ENCODE peak calls at places on chromosome 15, in six cellular contexts. One of them, this sample, is unnamed.

GRCh38 chr15:48084759-48085420 is 35.9 kb upstream of the SLC24A5 start:
- DNase-seq in keratinocyte: no peak
- DNase-seq in hepatocyte: peak; percentile 60
- DNase-seq in fibroblast of lung: peak; percentile 49
- DNase-seq in PC-3: peak; percentile 37
- DNase-seq in mammary epithelial cell: peak; percentile 6
- DNase-seq in this sample: peak; percentile 68

GRCh38 chr15:74995182-74995778 is at the start of gene SCAMP5:
- DNase-seq in keratinocyte: peak; percentile 68
- DNase-seq in hepatocyte: peak; percentile 98
- DNase-seq in fibroblast of lung: peak; percentile 87
- DNase-seq in PC-3: peak; percentile 91
- DNase-seq in mammary epithelial cell: peak; percentile 81
- DNase-seq in this sample: peak; percentile 100

GRCh38 chr15:48475600-48476395 is 144.6 kb downstream of the DUT start:
- DNase-seq in keratinocyte: no peak
- DNase-seq in hepatocyte: no peak
- DNase-seq in fibroblast of lung: peak; percentile 30
- DNase-seq in PC-3: no peak
- DNase-seq in mammary epithelial cell: no peak
- DNase-seq in this sample: no peak

GRCh38 chr15:75729304-75730069 is 16.8 kb upstream of the CSPG4 start:
- DNase-seq in keratinocyte: no peak
- DNase-seq in hepatocyte: no peak
- DNase-seq in fibroblast of lung: no peak
- DNase-seq in PC-3: no peak
- DNase-seq in mammary epithelial cell: no peak
- DNase-seq in this sample: no peak

GRCh38 chr15:56871180-56871579 is 47.3 kb upstream of the TCF12 start:
- DNase-seq in keratinocyte: no peak
- DNase-seq in hepatocyte: no peak
- DNase-seq in fibroblast of lung: peak; percentile 88
- DNase-seq in PC-3: peak; percentile 80
- DNase-seq in mammary epithelial cell: peak; percentile 59
- DNase-seq in this sample: no peak

GRCh38 chr15:36497903-36498302 is 81.5 kb upstream of the CDIN1 start:
- DNase-seq in keratinocyte: no peak
- DNase-seq in hepatocyte: no peak
- DNase-seq in fibroblast of lung: peak; percentile 41
- DNase-seq in PC-3: no peak
- DNase-seq in mammary epithelial cell: no peak
- DNase-seq in this sample: no peak

GRCh38 chr15:39887832-39888231 is 32.2 kb downstream of the GPR176 start:
- DNase-seq in keratinocyte: no peak
- DNase-seq in hepatocyte: peak; percentile 61
- DNase-seq in fibroblast of lung: peak; percentile 35
- DNase-seq in PC-3: peak; percentile 76
- DNase-seq in mammary epithelial cell: peak; percentile 65
- DNase-seq in this sample: no peak

GRCh38 chr15:68014219-68014618 is 39.9 kb upstream of the PIAS1 start:
- DNase-seq in keratinocyte: peak; percentile 48
- DNase-seq in hepatocyte: no peak
- DNase-seq in fibroblast of lung: no peak
- DNase-seq in PC-3: no peak
- DNase-seq in mammary epithelial cell: peak; percentile 81
- DNase-seq in this sample: no peak

GRCh38 chr15:56017920-56018319 is 24.5 kb upstream of the NEDD4 start:
- DNase-seq in keratinocyte: no peak
- DNase-seq in hepatocyte: no peak
- DNase-seq in fibroblast of lung: no peak
- DNase-seq in PC-3: no peak
- DNase-seq in mammary epithelial cell: peak; percentile 51
- DNase-seq in this sample: no peak

GRCh38 chr15:70466895-70467529 is 296.3 kb downstream of the UACA start:
- DNase-seq in keratinocyte: no peak
- DNase-seq in hepatocyte: peak; percentile 75
- DNase-seq in fibroblast of lung: peak; percentile 58
- DNase-seq in PC-3: peak; percentile 67
- DNase-seq in mammary epithelial cell: peak; percentile 51
- DNase-seq in this sample: peak; percentile 68

GRCh38 chr15:27512281-27513001 is 541.5 kb downstream of the GABRG3 start:
- DNase-seq in keratinocyte: no peak
- DNase-seq in hepatocyte: no peak
- DNase-seq in fibroblast of lung: no peak
- DNase-seq in PC-3: no peak
- DNase-seq in mammary epithelial cell: no peak
- DNase-seq in this sample: no peak

GRCh38 chr15:82936966-82937647 is 15.4 kb downstream of the HOMER2 start:
- DNase-seq in keratinocyte: no peak
- DNase-seq in hepatocyte: no peak
- DNase-seq in fibroblast of lung: peak; percentile 70
- DNase-seq in PC-3: peak; percentile 93
- DNase-seq in mammary epithelial cell: peak; percentile 82
- DNase-seq in this sample: no peak

GRCh38 chr15:83300826-83301225 is 16.4 kb upstream of the BNC1 start:
- DNase-seq in keratinocyte: no peak
- DNase-seq in hepatocyte: no peak
- DNase-seq in fibroblast of lung: peak; percentile 77
- DNase-seq in PC-3: peak; percentile 64
- DNase-seq in mammary epithelial cell: peak; percentile 76
- DNase-seq in this sample: no peak

GRCh38 chr15:95138604-95139270 is 907.4 kb downstream of the MCTP2 start:
- DNase-seq in keratinocyte: no peak
- DNase-seq in hepatocyte: no peak
- DNase-seq in fibroblast of lung: no peak
- DNase-seq in PC-3: no peak
- DNase-seq in mammary epithelial cell: no peak
- DNase-seq in this sample: no peak

GRCh38 chr15:40936709-40937666 is 7.8 kb downstream of the DLL4 start:
- DNase-seq in keratinocyte: no peak
- DNase-seq in hepatocyte: no peak
- DNase-seq in fibroblast of lung: peak; percentile 60
- DNase-seq in PC-3: no peak
- DNase-seq in mammary epithelial cell: no peak
- DNase-seq in this sample: peak; percentile 63

GRCh38 chr15:99143230-99143629 is 38.4 kb downstream of the SYNM start:
- DNase-seq in keratinocyte: no peak
- DNase-seq in hepatocyte: no peak
- DNase-seq in fibroblast of lung: no peak
- DNase-seq in PC-3: no peak
- DNase-seq in mammary epithelial cell: no peak
- DNase-seq in this sample: no peak

GRCh38 chr15:31216210-31216911 is 110.3 kb upstream of the KLF13 start:
- DNase-seq in keratinocyte: no peak
- DNase-seq in hepatocyte: peak; percentile 81
- DNase-seq in fibroblast of lung: peak; percentile 24
- DNase-seq in PC-3: peak; percentile 62
- DNase-seq in mammary epithelial cell: peak; percentile 29
- DNase-seq in this sample: peak; percentile 80

GRCh38 chr15:96629501-96629900 is 299.0 kb downstream of the NR2F2 start:
- DNase-seq in keratinocyte: no peak
- DNase-seq in hepatocyte: no peak
- DNase-seq in fibroblast of lung: no peak
- DNase-seq in PC-3: no peak
- DNase-seq in mammary epithelial cell: no peak
- DNase-seq in this sample: no peak

GRCh38 chr15:58702233-58702632 is 47.3 kb downstream of the ADAM10 start:
- DNase-seq in keratinocyte: no peak
- DNase-seq in hepatocyte: no peak
- DNase-seq in fibroblast of lung: no peak
- DNase-seq in PC-3: no peak
- DNase-seq in mammary epithelial cell: no peak
- DNase-seq in this sample: no peak

GRCh38 chr15:58699769-58700168 is 49.7 kb downstream of the ADAM10 start:
- DNase-seq in keratinocyte: no peak
- DNase-seq in hepatocyte: no peak
- DNase-seq in fibroblast of lung: no peak
- DNase-seq in PC-3: no peak
- DNase-seq in mammary epithelial cell: no peak
- DNase-seq in this sample: no peak

GRCh38 chr15:58698887-58699641 is 50.4 kb downstream of the ADAM10 start:
- DNase-seq in keratinocyte: no peak
- DNase-seq in hepatocyte: no peak
- DNase-seq in fibroblast of lung: peak; percentile 27
- DNase-seq in PC-3: no peak
- DNase-seq in mammary epithelial cell: no peak
- DNase-seq in this sample: no peak

GRCh38 chr15:58703610-58704009 is 45.9 kb downstream of the ADAM10 start:
- DNase-seq in keratinocyte: no peak
- DNase-seq in hepatocyte: no peak
- DNase-seq in fibroblast of lung: no peak
- DNase-seq in PC-3: no peak
- DNase-seq in mammary epithelial cell: no peak
- DNase-seq in this sample: no peak

DNA sequence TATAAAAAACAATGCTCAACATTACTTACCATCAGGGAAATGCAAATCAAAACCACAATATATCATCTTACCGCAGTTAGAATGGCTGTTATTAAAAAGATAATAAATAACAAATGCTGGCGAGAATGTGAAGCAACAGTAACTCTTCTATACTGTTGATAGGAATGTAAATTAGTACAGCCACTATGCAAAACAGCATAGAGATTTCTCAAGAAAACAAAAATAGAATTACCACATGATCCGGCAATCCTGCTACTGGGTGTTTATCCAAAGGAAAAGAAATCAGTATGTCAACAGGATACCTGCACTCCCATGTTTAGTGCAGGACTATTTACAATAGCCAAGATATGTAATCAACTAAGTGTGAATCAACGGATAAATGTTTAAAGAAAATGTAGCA is 48.1 kb downstream of the ADAM10 start:
- DNase-seq in keratinocyte: no peak
- DNase-seq in hepatocyte: no peak
- DNase-seq in fibroblast of lung: no peak
- DNase-seq in PC-3: no peak
- DNase-seq in mammary epithelial cell: no peak
- DNase-seq in this sample: no peak
- H4K20me1 ChIP-seq in keratinocyte: peaks cover 10% of the 10 kb centered on the region
- H4K20me1 ChIP-seq in hepatocyte: peaks cover 7% of the 10 kb centered on the region
- H4K20me1 ChIP-seq in fibroblast of lung: no peaks in the 10 kb centered on the region
- H4K20me1 ChIP-seq in PC-3: no peaks in the 10 kb centered on the region
- H4K20me1 ChIP-seq in mammary epithelial cell: no peaks in the 10 kb centered on the region
- H4K20me1 ChIP-seq in this sample: peaks cover 17% of the 10 kb centered on the region

DNA sequence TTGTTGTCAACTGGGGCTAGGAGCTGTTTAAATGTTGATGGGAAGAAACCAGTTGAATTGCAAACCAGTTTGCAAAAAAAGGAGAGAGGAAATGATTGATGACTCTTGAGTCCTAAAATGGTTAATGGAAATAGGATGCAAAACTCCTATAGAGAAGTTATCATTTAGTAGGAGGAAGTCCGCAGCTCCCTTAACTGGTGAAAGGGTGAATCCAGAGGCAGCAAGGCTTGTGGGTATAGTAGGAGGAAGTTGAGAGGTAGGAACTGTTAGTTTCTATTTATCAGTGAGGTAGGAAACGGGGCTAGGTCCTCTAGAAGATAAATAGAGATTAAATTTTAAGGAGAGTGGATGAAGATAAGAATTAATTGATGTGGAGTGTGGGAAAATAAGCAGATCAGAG is 15.4 kb downstream of the IREB2 start:
- DNase-seq in keratinocyte: no peak
- DNase-seq in hepatocyte: no peak
- DNase-seq in fibroblast of lung: no peak
- DNase-seq in PC-3: no peak
- DNase-seq in mammary epithelial cell: no peak
- DNase-seq in this sample: no peak
- H4K20me1 ChIP-seq in keratinocyte: no peaks in the 10 kb centered on the region
- H4K20me1 ChIP-seq in hepatocyte: peaks cover 83% of the 10 kb centered on the region
- H4K20me1 ChIP-seq in fibroblast of lung: peaks cover 2% of the 10 kb centered on the region
- H4K20me1 ChIP-seq in PC-3: peaks cover 40% of the 10 kb centered on the region
- H4K20me1 ChIP-seq in mammary epithelial cell: peaks cover 6% of the 10 kb centered on the region
- H4K20me1 ChIP-seq in this sample: peaks cover 99% of the 10 kb centered on the region

GRCh38 chr15:85482896-85483295 is 102.5 kb downstream of the AKAP13 start:
- DNase-seq in keratinocyte: no peak
- DNase-seq in hepatocyte: peak; percentile 29
- DNase-seq in fibroblast of lung: peak; percentile 94
- DNase-seq in PC-3: no peak
- DNase-seq in mammary epithelial cell: peak; percentile 72
- DNase-seq in this sample: peak; percentile 33
- H4K20me1 ChIP-seq in keratinocyte: no peaks in the 10 kb centered on the region
- H4K20me1 ChIP-seq in hepatocyte: peaks cover 22% of the 10 kb centered on the region
- H4K20me1 ChIP-seq in fibroblast of lung: no peaks in the 10 kb centered on the region
- H4K20me1 ChIP-seq in PC-3: no peaks in the 10 kb centered on the region
- H4K20me1 ChIP-seq in mammary epithelial cell: no peaks in the 10 kb centered on the region
- H4K20me1 ChIP-seq in this sample: peaks cover 81% of the 10 kb centered on the region

DNA sequence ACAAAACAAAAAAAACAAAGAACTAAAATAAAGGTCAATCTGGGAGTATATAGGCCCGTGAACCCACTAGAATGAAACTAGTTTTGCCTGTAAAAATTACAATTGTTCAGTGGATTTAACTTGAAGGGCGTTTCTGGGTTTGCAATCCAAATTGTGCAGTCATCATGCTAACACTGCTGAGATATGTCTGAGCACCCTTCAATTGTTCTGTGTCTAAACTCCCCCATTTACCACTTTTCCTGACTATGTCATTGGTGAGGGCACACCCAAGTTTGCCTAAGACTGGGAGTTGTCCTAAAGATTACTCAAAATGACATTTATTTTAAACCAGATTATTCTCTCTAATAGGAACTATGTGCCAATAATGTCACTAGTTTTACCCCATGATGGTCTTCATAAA is 54.5 kb downstream of the EMC4 start:
- DNase-seq in keratinocyte: no peak
- DNase-seq in hepatocyte: no peak
- DNase-seq in fibroblast of lung: no peak
- DNase-seq in PC-3: peak; percentile 76
- DNase-seq in mammary epithelial cell: peak; percentile 18
- DNase-seq in this sample: no peak
- H4K20me1 ChIP-seq in keratinocyte: no peaks in the 10 kb centered on the region
- H4K20me1 ChIP-seq in hepatocyte: no peaks in the 10 kb centered on the region
- H4K20me1 ChIP-seq in fibroblast of lung: no peaks in the 10 kb centered on the region
- H4K20me1 ChIP-seq in PC-3: no peaks in the 10 kb centered on the region
- H4K20me1 ChIP-seq in mammary epithelial cell: no peaks in the 10 kb centered on the region
- H4K20me1 ChIP-seq in this sample: no peaks in the 10 kb centered on the region

DNA sequence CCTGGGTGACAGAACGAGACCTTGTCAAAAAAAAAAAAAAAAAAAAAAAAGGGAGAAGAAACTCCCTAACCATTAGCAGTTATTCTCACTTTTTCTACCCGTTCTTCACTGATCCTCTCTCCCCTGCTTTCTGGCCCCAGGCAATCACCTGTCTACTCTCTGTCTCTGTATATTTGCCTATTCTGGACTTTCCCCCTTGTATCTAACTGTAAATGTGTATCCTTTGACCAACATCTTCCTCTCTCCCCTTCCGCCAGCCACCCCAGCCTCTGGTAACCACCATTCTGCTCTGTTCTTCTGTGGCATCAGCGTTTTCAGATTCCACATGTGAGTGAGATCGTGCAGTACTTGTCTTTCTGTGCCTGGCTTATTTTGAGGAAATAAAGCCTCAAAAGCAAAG is 6.9 kb downstream of the CYFIP1 start:
- DNase-seq in keratinocyte: no peak
- DNase-seq in hepatocyte: no peak
- DNase-seq in fibroblast of lung: no peak
- DNase-seq in PC-3: no peak
- DNase-seq in mammary epithelial cell: no peak
- DNase-seq in this sample: no peak
- H4K20me1 ChIP-seq in keratinocyte: peaks cover 19% of the 10 kb centered on the region
- H4K20me1 ChIP-seq in hepatocyte: peaks cover 59% of the 10 kb centered on the region
- H4K20me1 ChIP-seq in fibroblast of lung: no peaks in the 10 kb centered on the region
- H4K20me1 ChIP-seq in PC-3: peaks cover 21% of the 10 kb centered on the region
- H4K20me1 ChIP-seq in mammary epithelial cell: peaks cover 3% of the 10 kb centered on the region
- H4K20me1 ChIP-seq in this sample: peaks cover 57% of the 10 kb centered on the region

GRCh38 chr15:64851503-64851840 is 9.8 kb downstream of the PLEKHO2 start:
- DNase-seq in keratinocyte: no peak
- DNase-seq in hepatocyte: peak; percentile 63
- DNase-seq in fibroblast of lung: peak; percentile 93
- DNase-seq in PC-3: no peak
- DNase-seq in mammary epithelial cell: no peak
- DNase-seq in this sample: peak; percentile 32
- H4K20me1 ChIP-seq in keratinocyte: no peaks in the 10 kb centered on the region
- H4K20me1 ChIP-seq in hepatocyte: no peaks in the 10 kb centered on the region
- H4K20me1 ChIP-seq in fibroblast of lung: peaks cover 2% of the 10 kb centered on the region
- H4K20me1 ChIP-seq in PC-3: no peaks in the 10 kb centered on the region
- H4K20me1 ChIP-seq in mammary epithelial cell: no peaks in the 10 kb centered on the region
- H4K20me1 ChIP-seq in this sample: peaks cover 36% of the 10 kb centered on the region

This sample was measured in neural progenitor cell.